ENCODE peak calls at places on chromosomes 11 and 22, in six cellular contexts. K is lower lobe of right lung, P is tibial nerve, F is left ventricle myocardium inferior, O is breast epithelium, N is IMR-90. D is an unnamed sample.

GRCh38 chr11:88169881-88170280 is 5.4 kb downstream of the RAB38 start:
- DNase-seq in K (no peak), P (no peak), F (no peak), O (no peak), N (no peak), D (no peak)

GRCh38 chr11:63802637-63803414 is 10.4 kb upstream of the SPINDOC start:
- DNase-seq in K (no peak), P (no peak), F (no peak), O (no peak), N (peak), D (no peak)

GRCh38 chr11:74844865-74845264 is 96.2 kb downstream of the RNF169 start:
- DNase-seq in K (no peak), P (no peak), F (no peak), O (no peak), N (no peak), D (no peak)

GRCh38 chr11:36386411-36386810 is 90.3 kb downstream of the PRR5L start:
- DNase-seq in K (no peak), P (no peak), F (no peak), O (no peak), N (no peak), D (no peak)

GRCh38 chr11:65132988-65133700 is 1.2 kb downstream of the SYVN1 start:
- DNase-seq in K (peak), P (no peak), F (no peak), O (peak), N (no peak), D (peak)

GRCh38 chr11:12382451-12382850 is 5.1 kb downstream of the PARVA start:
- DNase-seq in K (no peak), P (no peak), F (no peak), O (no peak), N (peak), D (no peak)

GRCh38 chr22:26835929-26836528 is 178.6 kb downstream of the MIAT start:
- DNase-seq in K (no peak), P (peak), F (no peak), O (no peak), N (peak), D (no peak)

GRCh38 chr11:104549019-104549418 is 349.2 kb downstream of the CASP12 start:
- DNase-seq in K (no peak), P (no peak), F (no peak), O (no peak), N (no peak), D (no peak)

GRCh38 chr11:65213322-65214211 is 31.8 kb downstream of the CAPN1 start:
- DNase-seq in K (no peak), P (no peak), F (no peak), O (peak), N (peak), D (no peak)

GRCh38 chr11:120186799-120187591 is 23.8 kb upstream of the OAF start:
- DNase-seq in K (no peak), P (no peak), F (no peak), O (no peak), N (peak), D (peak)

GRCh38 chr11:133955091-133955846 is 1.5 kb downstream of the IGSF9B start:
- DNase-seq in K (no peak), P (no peak), F (peak), O (no peak), N (no peak), D (no peak)

GRCh38 chr11:44032304-44033085 is 15.3 kb upstream of the ACCSL start:
- DNase-seq in K (peak), P (no peak), F (peak), O (no peak), N (peak), D (peak)

GRCh38 chr11:78292109-78292803 is 103.5 kb downstream of the USP35 start:
- DNase-seq in K (no peak), P (no peak), F (no peak), O (no peak), N (no peak), D (no peak)

GRCh38 chr11:61969838-61970452 is 2.5 kb upstream of the FTH1 start:
- DNase-seq in K (no peak), P (no peak), F (no peak), O (no peak), N (peak), D (no peak)

GRCh38 chr11:123628936-123629683 is 25.3 kb downstream of the SCN3B start:
- DNase-seq in K (no peak), P (no peak), F (peak), O (no peak), N (peak), D (no peak)

GRCh38 chr11:58796333-58797049 is 48.0 kb downstream of the GLYATL2 start:
- DNase-seq in K (no peak), P (no peak), F (no peak), O (no peak), N (no peak), D (no peak)

GRCh38 chr11:13277719-13278619 is at the start of gene BMAL1:
- DNase-seq in K (peak), P (peak), F (peak), O (peak), N (no peak), D (peak)

GRCh38 chr22:46006379-46007002 is 29.5 kb upstream of the WNT7B start:
- DNase-seq in K (peak), P (peak), F (peak), O (peak), N (peak), D (peak)

GRCh38 chr11:34052036-34052607 is 591 bp downstream of the CAPRIN1 start:
- DNase-seq in K (peak), P (peak), F (peak), O (peak), N (peak), D (peak)

GRCh38 chr22:44342347-44342956 is 29.7 kb upstream of the SHISAL1 start:
- DNase-seq in K (no peak), P (no peak), F (no peak), O (no peak), N (no peak), D (no peak)

GRCh38 chr11:29184939-29185890 is 831.6 kb downstream of the KCNA4 start:
- DNase-seq in K (no peak), P (no peak), F (no peak), O (no peak), N (peak), D (no peak)

GRCh38 chr11:61509058-61510029 is 795 bp downstream of the LRRC10B start:
- DNase-seq in K (peak), P (no peak), F (peak), O (peak), N (peak), D (peak)

GRCh38 chr11:134725939-134726639 is 314.0 kb upstream of the B3GAT1 start:
- DNase-seq in K (peak), P (no peak), F (no peak), O (peak), N (no peak), D (no peak)

GRCh38 chr22:19903031-19903430 is 38.5 kb upstream of the COMT start:
- DNase-seq in K (no peak), P (no peak), F (no peak), O (no peak), N (no peak), D (no peak)

GRCh38 chr11:69355959-69356702 is 62.2 kb downstream of the MYEOV start:
- DNase-seq in K (no peak), P (no peak), F (no peak), O (no peak), N (no peak), D (no peak)

GRCh38 chr11:65426839-65427690 is 4.5 kb downstream of the NEAT1 start:
- DNase-seq in K (peak), P (no peak), F (peak), O (peak), N (peak), D (peak)

GRCh38 chr11:110529043-110529442 is 99.3 kb downstream of the FDX1 start:
- DNase-seq in K (no peak), P (no peak), F (no peak), O (no peak), N (no peak), D (no peak)

DNA sequence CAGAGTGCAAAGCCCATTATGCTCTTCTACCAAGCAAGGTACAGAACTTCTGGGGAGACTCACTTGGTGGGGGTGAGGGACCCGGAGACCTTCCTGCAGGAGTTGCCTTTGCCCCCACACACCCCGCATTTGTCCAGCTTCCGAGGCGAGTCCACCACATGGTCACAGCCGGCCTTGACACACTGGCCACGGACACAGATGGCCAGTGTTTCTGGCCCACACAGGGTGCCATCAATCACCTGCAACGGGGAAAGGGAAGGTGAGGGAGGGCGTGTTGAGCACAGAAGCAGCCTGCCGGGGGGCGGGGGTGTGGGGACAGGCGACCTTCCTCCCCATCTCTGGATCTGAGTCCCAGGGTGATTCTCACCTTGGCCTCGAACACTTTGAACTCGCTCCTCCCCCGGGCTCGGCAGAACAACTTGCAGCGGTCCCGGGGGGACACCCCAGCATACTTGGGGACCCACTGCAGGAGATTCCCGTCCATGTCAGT is 20.0 kb downstream of the ADAMTS8 start:
- DNase-seq in K (no peak), P (no peak), F (no peak), O (no peak), N (no peak), D (no peak)
- H3K27ac ChIP-seq in K (no peak), P (no peak), F (no peak), O (no peak), N (no peak), D (no peak)

GRCh38 chr11:77055913-77056312 is 10.9 kb upstream of the CAPN5 start:
- DNase-seq in K (no peak), P (no peak), F (no peak), O (peak), N (no peak), D (no peak)

GRCh38 chr11:77052531-77052930 is 14.2 kb upstream of the CAPN5 start:
- DNase-seq in K (no peak), P (no peak), F (no peak), O (no peak), N (no peak), D (no peak)

GRCh38 chr11:77053217-77054013 is 13.4 kb upstream of the CAPN5 start:
- DNase-seq in K (no peak), P (no peak), F (no peak), O (no peak), N (no peak), D (no peak)

GRCh38 chr11:77055056-77055680 is 11.6 kb upstream of the CAPN5 start:
- DNase-seq in K (no peak), P (no peak), F (no peak), O (no peak), N (no peak), D (no peak)

DNA sequence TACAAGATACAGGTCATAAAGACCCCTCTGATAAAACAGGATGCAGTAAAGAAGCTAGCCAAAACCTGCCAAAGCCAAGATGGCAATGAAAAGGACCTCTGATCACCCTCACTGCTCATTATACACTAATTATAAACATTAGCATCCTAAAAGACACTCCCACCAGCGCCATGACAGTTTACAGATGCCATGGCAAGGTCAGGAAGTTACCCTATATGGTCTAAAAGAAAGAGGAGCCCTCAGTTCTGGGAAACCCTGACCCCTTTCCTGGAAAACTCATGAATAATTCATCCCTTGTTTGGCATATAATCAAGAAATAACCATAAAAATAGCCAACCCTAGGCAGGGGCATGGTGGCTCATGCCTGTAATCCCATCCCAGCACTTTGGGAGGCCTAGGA is 12.8 kb upstream of the CAPN5 start:
- DNase-seq in K (no peak), P (no peak), F (no peak), O (no peak), N (no peak), D (no peak)
- H3K27ac ChIP-seq in K (no peak), P (no peak), F (no peak), O (no peak), N (no peak), D (no peak)

DNA sequence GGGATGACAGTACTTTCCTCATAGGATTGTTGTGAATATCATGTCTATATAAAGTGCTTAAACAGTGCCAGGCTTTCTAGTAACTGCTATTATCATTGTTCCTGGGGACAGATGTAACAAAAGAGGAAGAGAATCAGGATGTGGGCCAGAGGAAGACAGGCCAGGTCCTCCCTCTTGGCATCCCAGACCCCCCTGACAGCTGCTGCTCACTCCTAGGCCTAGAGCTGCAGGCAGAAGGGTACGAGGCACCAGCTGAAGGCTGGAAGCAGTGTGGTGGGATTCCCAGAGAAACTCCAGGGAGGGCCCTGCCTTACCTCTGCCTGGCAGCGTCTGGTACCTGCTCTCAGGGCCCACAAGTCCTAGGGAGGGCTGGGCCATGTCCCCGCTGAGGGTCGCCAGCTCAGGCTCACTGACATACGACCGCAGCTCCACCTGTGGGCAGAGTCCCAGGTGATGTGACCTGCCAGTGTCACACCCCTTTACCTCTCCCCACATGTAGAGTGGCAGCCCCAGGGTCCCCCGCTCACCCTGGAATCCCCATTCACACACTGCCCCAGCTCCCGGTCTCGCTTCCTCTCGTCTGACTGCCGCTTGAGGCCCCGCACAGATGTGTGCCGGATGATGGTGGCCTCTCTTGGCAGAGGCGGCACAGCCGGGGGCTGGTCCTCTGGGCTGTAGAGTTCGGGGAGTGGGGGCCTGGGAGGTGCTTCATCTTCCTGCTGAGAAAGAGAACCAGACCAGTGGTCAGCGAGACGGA is 52.2 kb downstream of the C11orf58 start:
- DNase-seq in K (no peak), P (no peak), F (no peak), O (no peak), N (no peak), D (peak)
- H3K27ac ChIP-seq in K (peak), P (peak), F (peak), O (peak), N (peak), D (peak)

GRCh38 chr22:50641696-50642607 is 14.0 kb upstream of the ARSA start:
- DNase-seq in K (peak), P (no peak), F (no peak), O (no peak), N (peak), D (peak)

GRCh38 chr22:50635591-50635990 is 7.6 kb upstream of the ARSA start:
- DNase-seq in K (no peak), P (no peak), F (no peak), O (no peak), N (no peak), D (no peak)

GRCh38 chr22:50640857-50641647 is 13.1 kb upstream of the ARSA start:
- DNase-seq in K (no peak), P (no peak), F (no peak), O (no peak), N (no peak), D (peak)
- H3K27ac ChIP-seq in K (peak), P (peak), F (peak), O (no peak), N (no peak), D (peak)

GRCh38 chr22:37748659-37749058 is 51.8 kb downstream of the TRIOBP start:
- DNase-seq in K (no peak), P (no peak), F (no peak), O (no peak), N (no peak), D (no peak)
- H3K27ac ChIP-seq in K (peak), P (peak), F (peak), O (peak), N (peak), D (peak)

DNA sequence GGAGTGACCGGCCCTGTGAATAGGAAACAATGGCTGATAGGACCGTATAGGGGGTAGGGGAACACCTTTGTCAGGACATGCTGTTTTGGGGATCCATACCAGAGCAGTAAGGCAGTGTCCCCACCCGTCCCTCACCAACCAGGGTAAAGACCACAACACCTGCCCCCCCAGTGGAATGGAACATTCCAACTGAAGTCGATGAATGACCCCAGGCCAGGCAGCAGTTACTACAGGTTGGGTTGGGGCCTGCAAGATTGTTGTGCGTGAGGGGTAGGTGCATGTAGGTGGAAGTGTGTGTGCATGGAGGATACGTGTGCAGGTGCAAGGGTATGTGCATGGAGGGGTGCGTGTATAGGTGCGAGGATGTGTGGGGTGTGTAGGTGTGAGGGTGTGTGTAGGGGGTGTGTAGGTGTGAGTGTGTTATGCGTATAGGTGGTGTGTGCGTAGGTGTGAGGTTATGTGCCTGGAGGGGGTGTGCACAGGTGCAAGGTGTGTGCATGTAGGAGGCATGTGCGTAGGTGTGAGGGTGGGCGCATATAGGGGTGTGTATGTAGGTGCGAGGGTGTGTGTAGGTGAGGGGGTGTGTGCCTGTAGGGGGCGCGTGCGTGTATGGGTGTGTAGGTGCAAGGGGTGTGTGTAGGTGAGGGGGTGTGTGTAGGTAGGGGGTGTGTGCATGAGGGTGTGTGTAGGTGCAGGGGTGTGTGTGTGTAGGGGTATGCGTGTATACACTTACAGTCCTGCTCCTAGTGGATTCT is 32.9 kb downstream of the PISD start:
- DNase-seq in K (peak), P (no peak), F (no peak), O (no peak), N (no peak), D (no peak)
- H3K27ac ChIP-seq in K (peak), P (peak), F (peak), O (no peak), N (peak), D (peak)

GRCh38 chr11:1830500-1831223 is 4.1 kb upstream of the SYT8 start:
- DNase-seq in K (peak), P (no peak), F (no peak), O (no peak), N (no peak), D (peak)

GRCh38 chr11:1834132-1834610 is 619 bp upstream of the SYT8 start:
- DNase-seq in K (peak), P (no peak), F (no peak), O (peak), N (no peak), D (peak)

GRCh38 chr11:1831338-1832180 is 3.2 kb upstream of the SYT8 start:
- DNase-seq in K (peak), P (no peak), F (no peak), O (no peak), N (no peak), D (no peak)

GRCh38 chr11:1832989-1833365 is 1.8 kb upstream of the SYT8 start:
- DNase-seq in K (peak), P (no peak), F (peak), O (no peak), N (no peak), D (no peak)

GRCh38 chr11:1832181-1832988 is 2.4 kb upstream of the SYT8 start:
- DNase-seq in K (peak), P (no peak), F (peak), O (no peak), N (no peak), D (peak)
- H3K27ac ChIP-seq in K (peak), P (peak), F (no peak), O (peak), N (no peak), D (peak)

DNA sequence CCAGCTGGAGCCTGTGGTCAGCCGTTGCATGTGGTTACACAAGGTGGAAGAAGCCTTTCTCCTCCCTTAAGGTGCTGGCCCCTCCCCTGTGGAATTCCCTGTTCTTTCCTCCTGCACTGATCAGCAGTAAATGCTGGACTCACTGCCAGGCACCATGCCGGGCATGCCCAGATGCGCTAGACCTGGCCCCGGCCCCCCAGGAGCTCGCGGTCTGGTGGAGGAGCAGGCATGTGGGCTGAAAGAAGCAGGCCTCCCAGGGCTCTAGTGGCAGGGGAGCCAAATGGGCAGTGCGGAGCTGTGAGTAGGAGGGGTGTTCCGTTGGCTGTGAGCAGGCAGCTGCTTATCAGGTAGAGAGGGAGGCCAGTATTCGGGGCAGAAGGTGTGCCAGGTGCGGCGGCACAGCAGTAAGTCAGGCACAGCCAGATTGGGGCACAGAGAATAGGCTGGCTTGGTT is 10.2 kb downstream of the DGKZ start:
- DNase-seq in K (no peak), P (no peak), F (no peak), O (no peak), N (no peak), D (no peak)
- H3K27ac ChIP-seq in K (no peak), P (no peak), F (peak), O (peak), N (no peak), D (no peak)

GRCh38 chr11:9947231-9947864 is 283.5 kb downstream of the SWAP70 start:
- DNase-seq in K (no peak), P (no peak), F (no peak), O (no peak), N (no peak), D (no peak)
- H3K27ac ChIP-seq in K (no peak), P (no peak), F (no peak), O (no peak), N (no peak), D (no peak)

GRCh38 chr11:126310229-126310991 is 6.5 kb downstream of the DCPS start:
- DNase-seq in K (peak), P (peak), F (peak), O (peak), N (peak), D (peak)

GRCh38 chr11:126305699-126306098 is 1.8 kb downstream of the DCPS start:
- DNase-seq in K (no peak), P (no peak), F (no peak), O (no peak), N (no peak), D (no peak)

GRCh38 chr11:126310992-126311310 is 7.1 kb downstream of the DCPS start:
- DNase-seq in K (no peak), P (no peak), F (no peak), O (no peak), N (peak), D (no peak)

GRCh38 chr11:126307706-126308105 is 3.8 kb downstream of the DCPS start:
- DNase-seq in K (no peak), P (no peak), F (no peak), O (no peak), N (peak), D (no peak)

GRCh38 chr11:126308271-126308671 is 4.4 kb downstream of the DCPS start:
- DNase-seq in K (no peak), P (no peak), F (no peak), O (no peak), N (no peak), D (no peak)
- H3K27ac ChIP-seq in K (no peak), P (peak), F (no peak), O (no peak), N (no peak), D (no peak)